ENCODE peak calls at places on chromosomes 5 and 9, in seven cellular contexts. One of them, this sample, is unnamed.

GRCh38 chr9:23850242-23851023 is 24.4 kb upstream of the ELAVL2 start:
- DNase-seq in colonic mucosa: no peak
- DNase-seq in right lobe of liver: no peak
- DNase-seq in IMR-90: no peak
- DNase-seq in lower lobe of right lung: no peak
- DNase-seq in neural progenitor cell: peak; percentile 91
- DNase-seq in cardiac muscle cell: no peak
- DNase-seq in this sample: no peak

GRCh38 chr9:112970939-112971338 is 41.1 kb downstream of the ZNF883 start:
- DNase-seq in colonic mucosa: no peak
- DNase-seq in right lobe of liver: no peak
- DNase-seq in IMR-90: no peak
- DNase-seq in lower lobe of right lung: no peak
- DNase-seq in neural progenitor cell: no peak
- DNase-seq in cardiac muscle cell: peak; percentile 13
- DNase-seq in this sample: no peak

GRCh38 chr9:76394023-76394895 is at the start of gene RFK:
- DNase-seq in colonic mucosa: peak; percentile 96
- DNase-seq in right lobe of liver: peak; percentile 95
- DNase-seq in IMR-90: peak; percentile 93
- DNase-seq in lower lobe of right lung: peak; percentile 89
- DNase-seq in neural progenitor cell: peak; percentile 97
- DNase-seq in cardiac muscle cell: peak; percentile 97
- DNase-seq in this sample: peak; percentile 88

GRCh38 chr5:107522456-107522855 is 148.3 kb downstream of the EFNA5 start:
- DNase-seq in colonic mucosa: no peak
- DNase-seq in right lobe of liver: no peak
- DNase-seq in IMR-90: no peak
- DNase-seq in lower lobe of right lung: no peak
- DNase-seq in neural progenitor cell: no peak
- DNase-seq in cardiac muscle cell: no peak
- DNase-seq in this sample: no peak

GRCh38 chr5:129361441-129362025 is 98.6 kb upstream of the ADAMTS19 start:
- DNase-seq in colonic mucosa: no peak
- DNase-seq in right lobe of liver: no peak
- DNase-seq in IMR-90: peak; percentile 3
- DNase-seq in lower lobe of right lung: no peak
- DNase-seq in neural progenitor cell: peak; percentile 26
- DNase-seq in cardiac muscle cell: peak; percentile 43
- DNase-seq in this sample: no peak

GRCh38 chr5:152140391-152140790 is 215.7 kb upstream of the GLRA1 start:
- DNase-seq in colonic mucosa: no peak
- DNase-seq in right lobe of liver: no peak
- DNase-seq in IMR-90: no peak
- DNase-seq in lower lobe of right lung: no peak
- DNase-seq in neural progenitor cell: no peak
- DNase-seq in cardiac muscle cell: peak; percentile 17
- DNase-seq in this sample: no peak

GRCh38 chr9:16726023-16726422 is 144.4 kb downstream of the BNC2 start:
- DNase-seq in colonic mucosa: no peak
- DNase-seq in right lobe of liver: no peak
- DNase-seq in IMR-90: peak; percentile 70
- DNase-seq in lower lobe of right lung: no peak
- DNase-seq in neural progenitor cell: peak; percentile 27
- DNase-seq in cardiac muscle cell: peak; percentile 71
- DNase-seq in this sample: no peak

GRCh38 chr5:89703799-89704198 is 705.8 kb downstream of the CETN3 start:
- DNase-seq in colonic mucosa: no peak
- DNase-seq in right lobe of liver: no peak
- DNase-seq in IMR-90: no peak
- DNase-seq in lower lobe of right lung: no peak
- DNase-seq in neural progenitor cell: peak; percentile 88
- DNase-seq in cardiac muscle cell: peak; percentile 23
- DNase-seq in this sample: no peak

GRCh38 chr5:75355236-75355635 is 18.2 kb downstream of the HMGCR start:
- DNase-seq in colonic mucosa: no peak
- DNase-seq in right lobe of liver: no peak
- DNase-seq in IMR-90: peak; percentile 35
- DNase-seq in lower lobe of right lung: no peak
- DNase-seq in neural progenitor cell: no peak
- DNase-seq in cardiac muscle cell: no peak
- DNase-seq in this sample: no peak

GRCh38 chr9:94156549-94157407 is 72.5 kb downstream of the PTPDC1 start:
- DNase-seq in colonic mucosa: peak; percentile 88
- DNase-seq in right lobe of liver: peak; percentile 73
- DNase-seq in IMR-90: peak; percentile 50
- DNase-seq in lower lobe of right lung: peak; percentile 77
- DNase-seq in neural progenitor cell: no peak
- DNase-seq in cardiac muscle cell: peak; percentile 94
- DNase-seq in this sample: no peak

GRCh38 chr5:130278136-130278535 is 373.9 kb downstream of the CHSY3 start:
- DNase-seq in colonic mucosa: no peak
- DNase-seq in right lobe of liver: no peak
- DNase-seq in IMR-90: no peak
- DNase-seq in lower lobe of right lung: no peak
- DNase-seq in neural progenitor cell: peak; percentile 13
- DNase-seq in cardiac muscle cell: no peak
- DNase-seq in this sample: no peak

GRCh38 chr9:77764894-77765780 is 117.0 kb upstream of the GNA14 start:
- DNase-seq in colonic mucosa: no peak
- DNase-seq in right lobe of liver: no peak
- DNase-seq in IMR-90: peak; percentile 80
- DNase-seq in lower lobe of right lung: no peak
- DNase-seq in neural progenitor cell: peak; percentile 10
- DNase-seq in cardiac muscle cell: peak; percentile 79
- DNase-seq in this sample: no peak
- TF ChIP-seq CTCF in colonic mucosa: peak; percentile 43
- TF ChIP-seq CTCF in right lobe of liver: peak; percentile 47
- TF ChIP-seq CTCF in IMR-90: peak; percentile 63
- TF ChIP-seq CTCF in lower lobe of right lung: peak; percentile 51
- TF ChIP-seq CTCF in neural progenitor cell: peak; percentile 49
- TF ChIP-seq CTCF in cardiac muscle cell: peak; percentile 70
- TF ChIP-seq CTCF in this sample: peak; percentile 45

GRCh38 chr5:151047814-151048425 is 27.5 kb downstream of the GPX3 start:
- DNase-seq in colonic mucosa: no peak
- DNase-seq in right lobe of liver: no peak
- DNase-seq in IMR-90: no peak
- DNase-seq in lower lobe of right lung: no peak
- DNase-seq in neural progenitor cell: peak; percentile 56
- DNase-seq in cardiac muscle cell: peak; percentile 38
- DNase-seq in this sample: no peak
- TF ChIP-seq CTCF in colonic mucosa: peak; percentile 73
- TF ChIP-seq CTCF in right lobe of liver: peak; percentile 75
- TF ChIP-seq CTCF in IMR-90: peak; percentile 60
- TF ChIP-seq CTCF in lower lobe of right lung: peak; percentile 87
- TF ChIP-seq CTCF in neural progenitor cell: peak; percentile 75
- TF ChIP-seq CTCF in cardiac muscle cell: peak; percentile 92
- TF ChIP-seq CTCF in this sample: peak; percentile 76

DNA sequence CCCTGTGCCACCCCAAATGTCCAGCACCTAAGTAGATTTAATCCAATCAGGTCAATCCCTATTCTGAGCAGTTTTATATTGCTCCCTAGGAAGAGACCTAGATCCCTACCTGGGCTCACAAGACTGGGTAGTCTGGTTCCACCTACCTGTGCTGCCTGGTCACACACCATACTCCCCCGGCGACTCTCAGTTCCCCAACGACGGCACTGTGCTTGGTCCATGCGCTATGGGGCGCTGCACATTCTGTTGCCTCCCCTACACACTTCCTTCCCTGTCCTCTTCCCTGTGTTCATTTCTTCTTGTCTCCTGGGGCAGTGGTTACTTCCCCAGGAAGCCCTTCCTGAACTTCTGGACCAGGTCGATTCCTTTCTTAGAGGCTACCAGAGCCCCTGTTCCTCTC is 109.9 kb upstream of the IL12B start:
- DNase-seq in colonic mucosa: no peak
- DNase-seq in right lobe of liver: no peak
- DNase-seq in IMR-90: no peak
- DNase-seq in lower lobe of right lung: no peak
- DNase-seq in neural progenitor cell: no peak
- DNase-seq in cardiac muscle cell: no peak
- DNase-seq in this sample: no peak
- TF ChIP-seq CTCF in colonic mucosa: no peak
- TF ChIP-seq CTCF in right lobe of liver: no peak
- TF ChIP-seq CTCF in IMR-90: no peak
- TF ChIP-seq CTCF in lower lobe of right lung: no peak
- TF ChIP-seq CTCF in neural progenitor cell: no peak
- TF ChIP-seq CTCF in cardiac muscle cell: no peak
- TF ChIP-seq CTCF in this sample: no peak

GRCh38 chr9:86792136-86792535 is 155.2 kb downstream of the GAS1 start:
- DNase-seq in colonic mucosa: no peak
- DNase-seq in right lobe of liver: no peak
- DNase-seq in IMR-90: peak; percentile 63
- DNase-seq in lower lobe of right lung: no peak
- DNase-seq in neural progenitor cell: no peak
- DNase-seq in cardiac muscle cell: no peak
- DNase-seq in this sample: no peak
- TF ChIP-seq CTCF in colonic mucosa: no peak
- TF ChIP-seq CTCF in right lobe of liver: no peak
- TF ChIP-seq CTCF in IMR-90: no peak
- TF ChIP-seq CTCF in lower lobe of right lung: no peak
- TF ChIP-seq CTCF in neural progenitor cell: no peak
- TF ChIP-seq CTCF in cardiac muscle cell: no peak
- TF ChIP-seq CTCF in this sample: no peak

GRCh38 chr9:108580021-108580439 is 275.8 kb downstream of the ACTL7B start:
- DNase-seq in colonic mucosa: peak; percentile 45
- DNase-seq in right lobe of liver: no peak
- DNase-seq in IMR-90: no peak
- DNase-seq in lower lobe of right lung: no peak
- DNase-seq in neural progenitor cell: no peak
- DNase-seq in cardiac muscle cell: peak; percentile 41
- DNase-seq in this sample: peak; percentile 87
- TF ChIP-seq CTCF in colonic mucosa: no peak
- TF ChIP-seq CTCF in right lobe of liver: no peak
- TF ChIP-seq CTCF in IMR-90: no peak
- TF ChIP-seq CTCF in lower lobe of right lung: no peak
- TF ChIP-seq CTCF in neural progenitor cell: no peak
- TF ChIP-seq CTCF in cardiac muscle cell: no peak
- TF ChIP-seq CTCF in this sample: no peak